ENCODE peak calls at places on chromosome 3, in ten cellular contexts. K, M, R, L, N, U, X, I, Q and H are unnamed samples.

GRCh38 chr3:17087509-17087908 is 202.8 kb downstream of the PLCL2 start:
- DNase-seq in K (no peak), M (no peak), R (no peak), L (no peak), N (no peak), U (no peak), X (no peak), I (no peak), Q (no peak), H (no peak)

GRCh38 chr3:142968319-142968718 is 4.8 kb upstream of the PAQR9 start:
- DNase-seq in K (no peak), M (no peak), R (no peak), L (no peak), N (no peak), U (no peak), X (no peak), I (no peak), Q (no peak), H (no peak)

GRCh38 chr3:36677331-36678007 is 86.9 kb downstream of the DCLK3 start:
- DNase-seq in K (no peak), M (no peak), R (no peak), L (no peak), N (no peak), U (no peak), X (no peak), I (no peak), Q (peak; percentile 8), H (no peak)

GRCh38 chr3:37458162-37458895 is 283.9 kb upstream of the LRRFIP2 start:
- DNase-seq in K (no peak), M (peak; percentile 44), R (no peak), L (no peak), N (no peak), U (no peak), X (no peak), I (peak; percentile 85), Q (peak; percentile 12), H (no peak)

GRCh38 chr3:31288641-31289100 is 244.1 kb upstream of the STT3B start:
- DNase-seq in K (no peak), M (peak; percentile 66), R (peak; percentile 48), L (peak; percentile 64), N (no peak), U (peak; percentile 23), X (no peak), I (no peak), Q (peak; percentile 75), H (no peak)

GRCh38 chr3:34567266-34567665 is 768.8 kb downstream of the PDCD6IP start:
- DNase-seq in K (no peak), M (no peak), R (no peak), L (no peak), N (no peak), U (no peak), X (no peak), I (no peak), Q (no peak), H (no peak)

GRCh38 chr3:65146149-65146548 is 458.3 kb upstream of the ADAMTS9 start:
- DNase-seq in K (no peak), M (no peak), R (no peak), L (no peak), N (no peak), U (no peak), X (no peak), I (no peak), Q (peak; percentile 3), H (no peak)

GRCh38 chr3:105504440-105504951 is 137.8 kb downstream of the ALCAM start:
- DNase-seq in K (no peak), M (no peak), R (peak; percentile 29), L (peak; percentile 53), N (no peak), U (no peak), X (peak; percentile 51), I (no peak), Q (no peak), H (peak; percentile 68)

GRCh38 chr3:50415066-50415465 is 55.7 kb upstream of the TMEM115 start:
- DNase-seq in K (no peak), M (no peak), R (no peak), L (no peak), N (no peak), U (no peak), X (no peak), I (no peak), Q (no peak), H (no peak)

GRCh38 chr3:5198986-5199731 is 11.7 kb downstream of the EDEM1 start:
- DNase-seq in K (no peak), M (no peak), R (no peak), L (no peak), N (no peak), U (no peak), X (no peak), I (no peak), Q (no peak), H (no peak)

GRCh38 chr3:189824629-189825312 is 193.6 kb downstream of the TP63 start:
- DNase-seq in K (no peak), M (no peak), R (no peak), L (no peak), N (no peak), U (no peak), X (no peak), I (no peak), Q (no peak), H (no peak)

DNA sequence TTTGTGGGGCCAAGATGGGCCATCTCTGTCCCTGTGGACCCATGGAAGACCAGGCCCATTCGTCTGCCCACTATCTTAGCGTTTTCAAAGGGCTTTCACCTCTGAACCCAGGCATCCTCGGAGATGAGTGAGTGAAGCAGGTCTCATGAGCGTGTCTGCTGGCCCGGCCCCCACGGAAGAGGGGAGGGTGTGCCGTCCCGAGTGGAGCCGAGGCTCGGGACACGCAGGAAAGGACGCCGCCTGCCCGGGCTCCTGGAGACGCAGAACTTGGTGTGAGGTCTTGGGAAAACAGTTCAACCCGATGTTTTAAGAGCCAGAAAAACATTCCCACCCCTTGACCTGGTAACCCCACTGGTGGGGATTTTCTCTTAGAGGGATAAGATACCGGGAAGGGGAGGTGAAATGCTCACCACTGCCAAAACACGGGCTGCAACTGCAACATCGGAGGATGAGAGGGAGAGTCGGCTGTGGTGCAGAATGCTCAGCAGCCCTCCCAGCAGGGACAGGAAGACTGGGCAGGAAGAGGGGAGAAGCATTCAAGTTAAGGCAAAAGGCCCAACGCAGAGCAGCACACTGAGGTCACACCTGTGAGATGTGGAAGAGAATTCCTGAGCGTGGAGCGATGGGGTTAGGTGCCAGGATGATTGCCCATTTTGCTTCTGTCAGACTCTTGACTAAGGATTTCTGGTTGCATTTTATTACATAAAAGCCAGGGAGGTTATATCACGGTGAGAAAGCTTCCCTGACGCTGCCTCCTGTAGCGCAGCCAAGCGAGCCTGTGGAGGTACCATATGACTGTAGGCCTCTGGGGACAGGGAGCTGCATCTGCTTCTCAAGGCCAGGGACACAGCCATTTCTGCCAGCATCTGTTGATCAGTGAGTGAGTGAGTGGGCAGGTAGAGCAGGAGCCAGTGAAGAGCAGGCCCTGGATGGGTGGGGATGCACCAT is 14.1 kb upstream of the STAB1 start:
- DNase-seq in K (no peak), M (no peak), R (peak; percentile 47), L (no peak), N (no peak), U (peak; percentile 52), X (peak; percentile 70), I (no peak), Q (no peak), H (no peak)
- H3K4me1 ChIP-seq in K (peaks cover 8% of the 10 kb centered on the region), M (peaks cover 31% of the 10 kb centered on the region), R (peaks cover 24% of the 10 kb centered on the region), L (no peaks in the 10 kb centered on the region), N (no peaks in the 10 kb centered on the region), U (no peaks in the 10 kb centered on the region), X (peaks cover 9% of the 10 kb centered on the region), I (peaks cover 27% of the 10 kb centered on the region), Q (no peaks in the 10 kb centered on the region), H (peaks cover 44% of the 10 kb centered on the region)

DNA sequence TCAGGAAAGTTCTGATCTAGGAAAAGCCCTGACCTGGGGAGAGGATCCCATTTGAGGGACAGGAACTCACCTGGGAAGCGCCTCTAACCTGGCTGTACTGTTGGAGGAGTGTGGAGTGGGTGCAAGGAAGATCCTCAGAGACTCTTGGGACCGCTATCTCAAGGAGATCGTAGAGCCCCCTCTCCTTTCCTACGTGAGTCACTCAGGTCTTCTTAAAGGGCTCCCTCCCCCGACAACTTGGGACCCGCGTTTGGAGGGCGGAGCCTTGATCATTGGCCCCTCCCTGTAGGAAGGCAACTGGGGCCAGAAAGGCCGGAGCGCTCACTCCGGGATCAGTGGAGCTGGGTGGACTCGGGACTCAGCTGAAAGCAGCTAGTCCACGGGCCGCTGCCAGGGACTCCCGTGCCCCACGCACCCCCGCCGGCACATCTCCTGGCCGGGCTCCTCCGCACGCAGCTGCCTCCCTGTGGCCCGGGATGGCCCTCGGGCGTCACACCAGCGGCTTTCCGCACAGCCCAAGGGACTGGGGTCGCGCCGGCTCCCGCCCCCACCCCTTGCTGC is 520 bp downstream of the SLC26A6 start:
- DNase-seq in K (peak; percentile 36), M (peak; percentile 61), R (peak; percentile 78), L (peak; percentile 90), N (peak; percentile 20), U (no peak), X (peak; percentile 46), I (peak; percentile 82), Q (peak; percentile 67), H (peak; percentile 84)
- H3K4me3 ChIP-seq in K (peak overlapping the region; percentile 93), M (peak overlapping the region; percentile 65), R (peak overlapping the region; percentile 87), L (peak overlapping the region; percentile 86), N (peak overlapping the region; percentile 77), U (peak overlapping the region; percentile 88), X (peak overlapping the region; percentile 65), I (peak overlapping the region; percentile 86), Q (peak overlapping the region; percentile 78), H (peak overlapping the region; percentile 87)

GRCh38 chr3:106731230-106731629 is 646.0 kb upstream of the CCDC54 start:
- DNase-seq in K (no peak), M (no peak), R (no peak), L (no peak), N (no peak), U (no peak), X (no peak), I (no peak), Q (no peak), H (no peak)
- H3K4me1 ChIP-seq in K (peaks cover 4% of the 10 kb centered on the region), M (no peaks in the 10 kb centered on the region), R (peaks cover 4% of the 10 kb centered on the region), L (no peaks in the 10 kb centered on the region), N (no peaks in the 10 kb centered on the region), U (no peaks in the 10 kb centered on the region), X (no peaks in the 10 kb centered on the region), I (no peaks in the 10 kb centered on the region), Q (no peaks in the 10 kb centered on the region), H (no peaks in the 10 kb centered on the region)

DNA sequence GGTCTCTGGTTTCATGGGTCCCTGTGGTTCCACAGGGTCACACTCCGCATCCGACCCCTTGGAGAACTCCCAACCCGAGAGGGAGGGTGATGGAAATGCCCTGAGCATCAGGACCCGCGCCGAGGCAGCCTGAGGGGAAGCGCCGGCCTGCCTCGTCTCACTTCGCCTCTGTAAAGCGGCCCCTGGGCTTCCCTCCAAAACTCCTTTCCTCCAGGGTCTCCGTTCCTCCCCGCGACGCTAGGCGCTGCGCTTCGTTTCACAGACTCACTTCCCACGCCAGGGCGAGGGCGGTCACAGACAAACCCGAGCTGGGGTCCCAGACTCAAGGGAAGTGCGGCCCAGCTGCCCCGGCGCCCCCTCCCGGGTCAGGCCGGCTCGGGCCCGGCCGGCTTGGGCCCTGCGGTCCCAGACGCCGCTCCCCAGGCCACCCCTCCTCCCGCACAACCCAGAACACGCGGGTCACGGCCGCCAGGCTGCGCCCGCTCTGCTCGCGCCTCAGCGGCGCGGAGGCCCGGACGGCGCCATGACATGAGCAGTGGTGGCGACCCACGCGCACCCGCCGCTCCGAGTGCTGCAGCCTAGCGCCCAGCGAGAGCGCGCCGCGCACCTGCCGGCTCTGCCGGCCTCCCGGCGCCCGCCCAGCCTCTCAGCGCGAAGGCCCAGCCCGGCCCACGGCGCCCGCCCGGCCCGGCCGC is 619 bp downstream of the NUP210 start:
- DNase-seq in K (no peak), M (no peak), R (peak; percentile 74), L (peak; percentile 80), N (no peak), U (no peak), X (peak; percentile 45), I (no peak), Q (peak; percentile 77), H (peak; percentile 94)
- H3K4me3 ChIP-seq in K (peak overlapping the region; percentile 77), M (peak overlapping the region; percentile 28), R (peak overlapping the region; percentile 47), L (peak overlapping the region; percentile 38), N (peak overlapping the region; percentile 80), U (peak overlapping the region; percentile 39), X (peak overlapping the region; percentile 60), I (peak overlapping the region; percentile 61), Q (peak overlapping the region; percentile 65), H (peak overlapping the region; percentile 72)